ENCODE peak calls at places on chromosomes 1 and 21, in four cellular contexts. D is body of pancreas, R is tibial artery, S is ovary. I is an unnamed sample.

GRCh38 chr1:205648212-205648910 is 16.6 kb upstream of the ELK4 start:
- DNase-seq in D (peak; percentile 36), R (no peak), S (no peak), I (no peak)

GRCh38 chr1:50427818-50428779 is 4.9 kb upstream of the DMRTA2 start:
- DNase-seq in R (no peak), D (no peak), S (no peak), I (no peak)

GRCh38 chr21:46518983-46519583 is 60.4 kb downstream of the DIP2A start:
- DNase-seq in D (no peak), S (no peak), R (no peak), I (no peak)

GRCh38 chr1:23273450-23274133 is 56.3 kb upstream of the HTR1D start:
- DNase-seq in S (no peak), R (no peak), D (peak; percentile 25), I (peak; percentile 84)

GRCh38 chr21:31124005-31124404 is 85.7 kb upstream of the KRTAP19-8 start:
- DNase-seq in R (peak; percentile 42), S (no peak), D (no peak), I (no peak)

GRCh38 chr1:163068716-163069115 is 445 bp upstream of the RGS4 start:
- DNase-seq in S (no peak), R (no peak), D (no peak), I (peak; percentile 45)

GRCh38 chr1:12143631-12144155 is 23.1 kb upstream of the TNFRSF1B start:
- DNase-seq in D (peak; percentile 52), R (peak; percentile 93), S (peak; percentile 80), I (peak; percentile 99)

GRCh38 chr21:16192900-16193299 is 463.1 kb downstream of the USP25 start:
- DNase-seq in R (peak; percentile 21), S (no peak), D (no peak), I (peak; percentile 42)

GRCh38 chr1:240831191-240831631 is 219.3 kb upstream of the GREM2 start:
- DNase-seq in S (no peak), R (no peak), D (no peak), I (peak; percentile 93)

GRCh38 chr1:111468717-111469100 is 5.1 kb upstream of the C1orf162 start:
- DNase-seq in R (no peak), S (no peak), D (no peak), I (no peak)

GRCh38 chr21:28482657-28483056 is 510.0 kb downstream of the LTN1 start:
- DNase-seq in R (no peak), S (no peak), D (no peak), I (no peak)

GRCh38 chr1:53406551-53407235 is 52.5 kb upstream of the DMRTB1 start:
- DNase-seq in D (no peak), R (no peak), S (no peak), I (no peak)

GRCh38 chr1:55057956-55058298 is 18.6 kb downstream of the PCSK9 start:
- DNase-seq in R (no peak), D (no peak), S (no peak), I (no peak)

GRCh38 chr1:210464519-210465039 is 135.9 kb downstream of the HHAT start:
- DNase-seq in R (no peak), D (no peak), S (no peak), I (no peak)

GRCh38 chr1:29179641-29180184 is 2.0 kb downstream of the SRSF4 start:
- DNase-seq in S (no peak), D (no peak), R (no peak), I (peak; percentile 42)

GRCh38 chr21:35336534-35336933 is 287.4 kb upstream of the RUNX1 start:
- DNase-seq in R (no peak), D (no peak), S (no peak), I (peak; percentile 23)

GRCh38 chr1:101357444-101357986 is 120.7 kb downstream of the S1PR1 start:
- DNase-seq in D (peak; percentile 60), S (no peak), R (peak; percentile 55), I (peak; percentile 77)

GRCh38 chr1:178885869-178886268 is 15.0 kb upstream of the ANGPTL1 start:
- DNase-seq in R (no peak), S (no peak), D (peak; percentile 19), I (no peak)

GRCh38 chr1:23423415-23424170 is 955 bp downstream of the TCEA3 start:
- DNase-seq in D (peak; percentile 92), R (no peak), S (peak; percentile 85), I (peak; percentile 5)

GRCh38 chr1:175317309-175317708 is 124.7 kb upstream of the KIAA0040 start:
- DNase-seq in D (peak; percentile 13), S (no peak), R (no peak), I (no peak)

GRCh38 chr1:206467915-206468314 is 2.4 kb upstream of the IKBKE start:
- DNase-seq in R (peak; percentile 63), D (peak; percentile 33), S (no peak), I (peak; percentile 77)

GRCh38 chr1:161486806-161487482 is 18.3 kb upstream of the FCGR2A start:
- DNase-seq in S (no peak), D (peak; percentile 18), R (peak; percentile 29), I (peak; percentile 54)

GRCh38 chr1:205775717-205776056 is 405 bp upstream of the RAB29 start:
- DNase-seq in R (no peak), S (no peak), D (no peak), I (peak; percentile 63)

GRCh38 chr1:206065547-206066143 is 12.7 kb downstream of the RHEX start:
- DNase-seq in R (no peak), S (no peak), D (no peak), I (no peak)

GRCh38 chr1:204080163-204080903 is 7.4 kb downstream of the SOX13 start:
- DNase-seq in S (peak; percentile 86), D (peak; percentile 97), R (peak; percentile 90), I (peak; percentile 89)

GRCh38 chr1:28144203-28145135 is 32.0 kb downstream of the PTAFR start:
- DNase-seq in S (no peak), D (no peak), R (no peak), I (peak; percentile 43)
- H3K4me3 ChIP-seq in S (no peak overlapping the region), D (no peak overlapping the region), R (no peak overlapping the region), I (no peak overlapping the region)

GRCh38 chr21:39087238-39087975 is 95.8 kb downstream of the PSMG1 start:
- DNase-seq in D (no peak), S (no peak), R (no peak), I (no peak)

GRCh38 chr21:39087976-39088370 is 95.3 kb downstream of the PSMG1 start:
- DNase-seq in R (no peak), S (no peak), D (no peak), I (no peak)

GRCh38 chr21:39084979-39085729 is 98.1 kb downstream of the PSMG1 start:
- DNase-seq in S (no peak), D (no peak), R (no peak), I (no peak)

GRCh38 chr21:39085843-39086415 is 97.3 kb downstream of the PSMG1 start:
- DNase-seq in R (no peak), S (no peak), D (no peak), I (no peak)

GRCh38 chr21:39086547-39086946 is 96.7 kb downstream of the PSMG1 start:
- DNase-seq in R (no peak), S (no peak), D (no peak), I (no peak)
- TF ChIP-seq CTCF in R (no peak), S (no peak), D (peak; percentile 4), I (peak; percentile 10)

GRCh38 chr1:109793486-109794318 is 30.0 kb upstream of the EPS8L3 start:
- DNase-seq in D (peak; percentile 57), R (peak; percentile 32), S (peak; percentile 28), I (peak; percentile 92)

GRCh38 chr1:109794319-109795132 is 30.8 kb upstream of the EPS8L3 start:
- DNase-seq in R (peak; percentile 20), S (peak; percentile 23), D (no peak), I (no peak)

GRCh38 chr1:109792056-109792831 is 28.5 kb upstream of the EPS8L3 start:
- DNase-seq in R (peak; percentile 62), S (peak; percentile 91), D (peak; percentile 64), I (peak; percentile 94)

GRCh38 chr1:109791495-109792040 is 27.8 kb upstream of the EPS8L3 start:
- DNase-seq in S (peak; percentile 38), D (no peak), R (peak; percentile 19), I (no peak)

GRCh38 chr1:109793089-109793485 is 29.4 kb upstream of the EPS8L3 start:
- DNase-seq in S (peak; percentile 24), D (no peak), R (peak; percentile 15), I (no peak)
- H3K4me3 ChIP-seq in S (no peak overlapping the region), D (no peak overlapping the region), R (no peak overlapping the region), I (no peak overlapping the region)

GRCh38 chr1:209012443-209013196 is 570.9 kb upstream of the CAMK1G start:
- DNase-seq in S (no peak), R (no peak), D (peak; percentile 23), I (no peak)

GRCh38 chr1:209010831-209011230 is 572.7 kb upstream of the CAMK1G start:
- DNase-seq in S (no peak), D (peak; percentile 25), R (no peak), I (no peak)

DNA sequence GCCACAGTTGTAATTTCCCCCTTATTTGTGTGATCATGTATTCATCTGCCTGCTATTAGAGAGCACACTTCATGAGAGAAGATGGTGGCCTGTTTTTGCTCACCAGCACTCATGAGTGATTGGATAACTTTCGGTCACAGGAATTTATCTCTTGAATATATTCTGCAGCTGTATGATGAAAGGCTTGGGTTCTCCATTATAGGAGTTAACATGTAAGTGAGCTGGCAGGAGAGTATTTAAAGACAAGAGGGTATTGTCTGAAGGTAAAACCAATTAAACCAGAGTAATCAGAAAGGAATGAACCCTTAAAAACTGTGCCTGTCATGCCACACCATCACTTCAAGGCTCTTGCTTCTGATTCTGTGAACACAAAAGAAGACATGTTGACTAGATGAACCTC is 574.9 kb upstream of the CAMK1G start:
- DNase-seq in D (no peak), R (no peak), S (no peak), I (no peak)
- TF ChIP-seq CTCF in D (no peak), R (no peak), S (no peak), I (no peak)

DNA sequence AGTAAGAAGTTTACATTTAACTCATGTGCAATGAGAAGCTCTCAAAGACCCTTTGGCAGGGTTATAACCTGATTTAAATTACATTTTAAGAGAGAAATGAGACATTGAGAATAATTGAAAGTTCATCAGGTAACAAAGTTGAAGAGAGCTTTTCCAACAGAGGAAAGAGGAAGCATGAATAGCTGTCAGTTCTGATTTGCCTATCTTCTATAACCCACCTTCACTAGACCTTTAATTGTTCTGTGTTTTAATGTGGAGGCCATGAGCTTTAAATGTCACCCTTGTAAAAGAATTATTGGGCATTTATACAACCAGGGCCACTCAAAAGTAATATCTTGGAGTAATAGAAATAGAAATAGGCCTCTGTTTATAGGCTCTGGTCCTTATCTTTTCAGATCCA is 9.3 kb upstream of the FCRL1 start:
- DNase-seq in D (no peak), S (no peak), R (no peak), I (no peak)
- H3K4me3 ChIP-seq in D (no peak overlapping the region), S (no peak overlapping the region), R (no peak overlapping the region), I (no peak overlapping the region)

GRCh38 chr1:86753700-86754099 is 49.3 kb downstream of the SH3GLB1 start:
- DNase-seq in S (no peak), R (no peak), D (no peak), I (no peak)
- TF ChIP-seq CTCF in S (no peak), R (no peak), D (no peak), I (no peak)

GRCh38 chr1:41731631-41732030 is 187.1 kb downstream of the HIVEP3 start:
- DNase-seq in S (no peak), R (no peak), D (no peak), I (no peak)

GRCh38 chr1:41730806-41731205 is 187.9 kb downstream of the HIVEP3 start:
- DNase-seq in D (no peak), R (no peak), S (no peak), I (no peak)

GRCh38 chr1:41727749-41728115 is 191.0 kb downstream of the HIVEP3 start:
- DNase-seq in S (no peak), D (no peak), R (no peak), I (no peak)

GRCh38 chr1:41726899-41727748 is 191.6 kb downstream of the HIVEP3 start:
- DNase-seq in R (peak; percentile 64), D (peak; percentile 23), S (no peak), I (no peak)

GRCh38 chr1:41728403-41729202 is 190.1 kb downstream of the HIVEP3 start:
- DNase-seq in D (no peak), R (no peak), S (no peak), I (no peak)
- H3K4me3 ChIP-seq in D (no peak overlapping the region), R (no peak overlapping the region), S (no peak overlapping the region), I (no peak overlapping the region)